ENCODE peak calls at places on chromosomes 3 and 15, in eight cellular contexts. One of them, this sample, is unnamed.

GRCh38 chr3:85710490-85710889 is 751.7 kb downstream of the CADM2 start:
- DNase-seq in AG04449: no peak
- DNase-seq in breast epithelium: no peak
- DNase-seq in adrenal gland: no peak
- DNase-seq in bronchial epithelial cell: peak; percentile 87
- DNase-seq in colonic mucosa: no peak
- DNase-seq in endodermal cell: no peak
- DNase-seq in fibroblast of lung: peak; percentile 40
- DNase-seq in this sample: peak; percentile 6

GRCh38 chr3:129890125-129890524 is 3.4 kb downstream of the TMCC1 start:
- DNase-seq in AG04449: no peak
- DNase-seq in breast epithelium: no peak
- DNase-seq in adrenal gland: no peak
- DNase-seq in bronchial epithelial cell: no peak
- DNase-seq in colonic mucosa: peak; percentile 36
- DNase-seq in endodermal cell: no peak
- DNase-seq in fibroblast of lung: no peak
- DNase-seq in this sample: no peak

GRCh38 chr3:85576801-85577200 is 618.0 kb downstream of the CADM2 start:
- DNase-seq in AG04449: no peak
- DNase-seq in breast epithelium: no peak
- DNase-seq in adrenal gland: no peak
- DNase-seq in bronchial epithelial cell: no peak
- DNase-seq in colonic mucosa: no peak
- DNase-seq in endodermal cell: no peak
- DNase-seq in fibroblast of lung: no peak
- DNase-seq in this sample: no peak

GRCh38 chr3:152183473-152183872 is 85.3 kb upstream of the MBNL1 start:
- DNase-seq in AG04449: no peak
- DNase-seq in breast epithelium: no peak
- DNase-seq in adrenal gland: peak; percentile 66
- DNase-seq in bronchial epithelial cell: no peak
- DNase-seq in colonic mucosa: no peak
- DNase-seq in endodermal cell: peak; percentile 80
- DNase-seq in fibroblast of lung: no peak
- DNase-seq in this sample: peak; percentile 48

GRCh38 chr3:152287898-152288576 is 19.3 kb downstream of the MBNL1 start:
- DNase-seq in AG04449: no peak
- DNase-seq in breast epithelium: no peak
- DNase-seq in adrenal gland: no peak
- DNase-seq in bronchial epithelial cell: peak; percentile 77
- DNase-seq in colonic mucosa: no peak
- DNase-seq in endodermal cell: no peak
- DNase-seq in fibroblast of lung: peak; percentile 49
- DNase-seq in this sample: no peak

GRCh38 chr3:15165061-15165460 is 41.0 kb upstream of the CAPN7 start:
- DNase-seq in AG04449: no peak
- DNase-seq in breast epithelium: no peak
- DNase-seq in adrenal gland: no peak
- DNase-seq in bronchial epithelial cell: no peak
- DNase-seq in colonic mucosa: no peak
- DNase-seq in endodermal cell: no peak
- DNase-seq in fibroblast of lung: no peak
- DNase-seq in this sample: no peak

GRCh38 chr15:92820233-92821021 is 79.7 kb upstream of the CHD2 start:
- DNase-seq in AG04449: no peak
- DNase-seq in breast epithelium: peak; percentile 95
- DNase-seq in adrenal gland: peak; percentile 97
- DNase-seq in bronchial epithelial cell: peak; percentile 88
- DNase-seq in colonic mucosa: peak; percentile 95
- DNase-seq in endodermal cell: peak; percentile 97
- DNase-seq in fibroblast of lung: peak; percentile 90
- DNase-seq in this sample: peak; percentile 95

GRCh38 chr15:77243146-77243545 is 172.2 kb upstream of the TSPAN3 start:
- DNase-seq in AG04449: no peak
- DNase-seq in breast epithelium: no peak
- DNase-seq in adrenal gland: no peak
- DNase-seq in bronchial epithelial cell: no peak
- DNase-seq in colonic mucosa: no peak
- DNase-seq in endodermal cell: no peak
- DNase-seq in fibroblast of lung: no peak
- DNase-seq in this sample: no peak

GRCh38 chr3:126811530-126811929 is 107.5 kb downstream of the CHCHD6 start:
- DNase-seq in AG04449: no peak
- DNase-seq in breast epithelium: no peak
- DNase-seq in adrenal gland: no peak
- DNase-seq in bronchial epithelial cell: peak; percentile 7
- DNase-seq in colonic mucosa: no peak
- DNase-seq in endodermal cell: no peak
- DNase-seq in fibroblast of lung: peak; percentile 49
- DNase-seq in this sample: no peak

GRCh38 chr3:45330500-45331295 is 57.7 kb upstream of the LARS2 start:
- DNase-seq in AG04449: no peak
- DNase-seq in breast epithelium: no peak
- DNase-seq in adrenal gland: no peak
- DNase-seq in bronchial epithelial cell: no peak
- DNase-seq in colonic mucosa: no peak
- DNase-seq in endodermal cell: peak; percentile 39
- DNase-seq in fibroblast of lung: peak; percentile 28
- DNase-seq in this sample: no peak

GRCh38 chr3:55169608-55170010 is 241.8 kb upstream of the LRTM1 start:
- DNase-seq in AG04449: peak; percentile 100
- DNase-seq in breast epithelium: no peak
- DNase-seq in adrenal gland: no peak
- DNase-seq in bronchial epithelial cell: no peak
- DNase-seq in colonic mucosa: no peak
- DNase-seq in endodermal cell: no peak
- DNase-seq in fibroblast of lung: peak; percentile 100
- DNase-seq in this sample: peak; percentile 98

GRCh38 chr15:89776274-89777072 is at the start of gene MESP2:
- DNase-seq in AG04449: no peak
- DNase-seq in breast epithelium: peak; percentile 76
- DNase-seq in adrenal gland: peak; percentile 88
- DNase-seq in bronchial epithelial cell: peak; percentile 49
- DNase-seq in colonic mucosa: peak; percentile 85
- DNase-seq in endodermal cell: peak; percentile 97
- DNase-seq in fibroblast of lung: peak; percentile 69
- DNase-seq in this sample: peak; percentile 61

DNA sequence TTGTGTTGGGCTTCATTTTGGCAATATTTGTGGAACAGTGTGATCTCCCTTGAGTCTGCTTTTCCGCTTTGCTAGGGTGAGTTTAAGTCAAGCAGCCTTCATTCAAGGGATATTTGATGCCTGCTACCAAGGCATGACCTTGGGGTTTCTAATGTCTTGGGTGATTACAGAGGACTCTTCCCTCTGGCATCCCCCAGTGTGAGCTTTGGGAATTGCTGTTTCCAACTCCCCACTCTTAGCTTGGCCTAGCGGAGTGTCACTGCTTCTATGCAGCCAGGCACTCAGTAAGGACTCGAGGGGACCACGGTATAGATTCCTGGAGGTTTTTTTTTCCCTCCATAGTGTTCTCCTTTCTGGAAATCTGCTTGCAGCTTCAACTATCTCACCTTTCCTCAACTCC is 21.1 kb downstream of the GCNT3 start:
- DNase-seq in AG04449: no peak
- DNase-seq in breast epithelium: no peak
- DNase-seq in adrenal gland: no peak
- DNase-seq in bronchial epithelial cell: no peak
- DNase-seq in colonic mucosa: no peak
- DNase-seq in endodermal cell: peak; percentile 86
- DNase-seq in fibroblast of lung: no peak
- DNase-seq in this sample: no peak
- TF ChIP-seq CTCF in AG04449: peak; percentile 23
- TF ChIP-seq CTCF in breast epithelium: no peak
- TF ChIP-seq CTCF in adrenal gland: peak; percentile 40
- TF ChIP-seq CTCF in bronchial epithelial cell: peak; percentile 51
- TF ChIP-seq CTCF in colonic mucosa: no peak
- TF ChIP-seq CTCF in endodermal cell: peak; percentile 80
- TF ChIP-seq CTCF in fibroblast of lung: peak; percentile 45
- TF ChIP-seq CTCF in this sample: peak; percentile 48

GRCh38 chr3:110166791-110167190 is 829.4 kb upstream of the DPPA4 start:
- DNase-seq in AG04449: no peak
- DNase-seq in breast epithelium: no peak
- DNase-seq in adrenal gland: no peak
- DNase-seq in bronchial epithelial cell: no peak
- DNase-seq in colonic mucosa: no peak
- DNase-seq in endodermal cell: no peak
- DNase-seq in fibroblast of lung: no peak
- DNase-seq in this sample: no peak

GRCh38 chr3:110165344-110165743 is 828.0 kb upstream of the DPPA4 start:
- DNase-seq in AG04449: no peak
- DNase-seq in breast epithelium: no peak
- DNase-seq in adrenal gland: no peak
- DNase-seq in bronchial epithelial cell: no peak
- DNase-seq in colonic mucosa: no peak
- DNase-seq in endodermal cell: no peak
- DNase-seq in fibroblast of lung: no peak
- DNase-seq in this sample: peak; percentile 14

GRCh38 chr3:110165753-110166152 is 828.4 kb upstream of the DPPA4 start:
- DNase-seq in AG04449: no peak
- DNase-seq in breast epithelium: no peak
- DNase-seq in adrenal gland: no peak
- DNase-seq in bronchial epithelial cell: peak; percentile 41
- DNase-seq in colonic mucosa: no peak
- DNase-seq in endodermal cell: peak; percentile 75
- DNase-seq in fibroblast of lung: peak; percentile 10
- DNase-seq in this sample: no peak

GRCh38 chr3:110164632-110165240 is 827.4 kb upstream of the DPPA4 start:
- DNase-seq in AG04449: no peak
- DNase-seq in breast epithelium: no peak
- DNase-seq in adrenal gland: no peak
- DNase-seq in bronchial epithelial cell: no peak
- DNase-seq in colonic mucosa: no peak
- DNase-seq in endodermal cell: peak; percentile 53
- DNase-seq in fibroblast of lung: no peak
- DNase-seq in this sample: peak; percentile 5
- H3K4me3 ChIP-seq in AG04449: no peak overlapping the region
- H3K4me3 ChIP-seq in breast epithelium: no peak overlapping the region
- H3K4me3 ChIP-seq in adrenal gland: no peak overlapping the region
- H3K4me3 ChIP-seq in bronchial epithelial cell: no peak overlapping the region
- H3K4me3 ChIP-seq in colonic mucosa: no peak overlapping the region
- H3K4me3 ChIP-seq in endodermal cell: peak overlapping the region; percentile 30
- H3K4me3 ChIP-seq in fibroblast of lung: no peak overlapping the region
- H3K4me3 ChIP-seq in this sample: no peak overlapping the region

GRCh38 chr3:197686899-197687298 is 49.8 kb downstream of the RUBCN start:
- DNase-seq in AG04449: no peak
- DNase-seq in breast epithelium: no peak
- DNase-seq in adrenal gland: no peak
- DNase-seq in bronchial epithelial cell: peak; percentile 11
- DNase-seq in colonic mucosa: no peak
- DNase-seq in endodermal cell: no peak
- DNase-seq in fibroblast of lung: no peak
- DNase-seq in this sample: no peak

GRCh38 chr3:197687570-197687969 is 49.1 kb downstream of the RUBCN start:
- DNase-seq in AG04449: no peak
- DNase-seq in breast epithelium: no peak
- DNase-seq in adrenal gland: no peak
- DNase-seq in bronchial epithelial cell: no peak
- DNase-seq in colonic mucosa: no peak
- DNase-seq in endodermal cell: no peak
- DNase-seq in fibroblast of lung: no peak
- DNase-seq in this sample: no peak

GRCh38 chr3:197680955-197681521 is 55.7 kb downstream of the RUBCN start:
- DNase-seq in AG04449: no peak
- DNase-seq in breast epithelium: no peak
- DNase-seq in adrenal gland: no peak
- DNase-seq in bronchial epithelial cell: no peak
- DNase-seq in colonic mucosa: no peak
- DNase-seq in endodermal cell: no peak
- DNase-seq in fibroblast of lung: no peak
- DNase-seq in this sample: no peak

GRCh38 chr3:197683191-197683590 is 53.5 kb downstream of the RUBCN start:
- DNase-seq in AG04449: no peak
- DNase-seq in breast epithelium: no peak
- DNase-seq in adrenal gland: no peak
- DNase-seq in bronchial epithelial cell: no peak
- DNase-seq in colonic mucosa: no peak
- DNase-seq in endodermal cell: no peak
- DNase-seq in fibroblast of lung: no peak
- DNase-seq in this sample: no peak

GRCh38 chr3:197682713-197683112 is 54.0 kb downstream of the RUBCN start:
- DNase-seq in AG04449: no peak
- DNase-seq in breast epithelium: no peak
- DNase-seq in adrenal gland: no peak
- DNase-seq in bronchial epithelial cell: no peak
- DNase-seq in colonic mucosa: no peak
- DNase-seq in endodermal cell: no peak
- DNase-seq in fibroblast of lung: no peak
- DNase-seq in this sample: no peak
- TF ChIP-seq CTCF in AG04449: no peak
- TF ChIP-seq CTCF in breast epithelium: no peak
- TF ChIP-seq CTCF in adrenal gland: no peak
- TF ChIP-seq CTCF in bronchial epithelial cell: no peak
- TF ChIP-seq CTCF in colonic mucosa: no peak
- TF ChIP-seq CTCF in endodermal cell: no peak
- TF ChIP-seq CTCF in fibroblast of lung: no peak
- TF ChIP-seq CTCF in this sample: no peak

DNA sequence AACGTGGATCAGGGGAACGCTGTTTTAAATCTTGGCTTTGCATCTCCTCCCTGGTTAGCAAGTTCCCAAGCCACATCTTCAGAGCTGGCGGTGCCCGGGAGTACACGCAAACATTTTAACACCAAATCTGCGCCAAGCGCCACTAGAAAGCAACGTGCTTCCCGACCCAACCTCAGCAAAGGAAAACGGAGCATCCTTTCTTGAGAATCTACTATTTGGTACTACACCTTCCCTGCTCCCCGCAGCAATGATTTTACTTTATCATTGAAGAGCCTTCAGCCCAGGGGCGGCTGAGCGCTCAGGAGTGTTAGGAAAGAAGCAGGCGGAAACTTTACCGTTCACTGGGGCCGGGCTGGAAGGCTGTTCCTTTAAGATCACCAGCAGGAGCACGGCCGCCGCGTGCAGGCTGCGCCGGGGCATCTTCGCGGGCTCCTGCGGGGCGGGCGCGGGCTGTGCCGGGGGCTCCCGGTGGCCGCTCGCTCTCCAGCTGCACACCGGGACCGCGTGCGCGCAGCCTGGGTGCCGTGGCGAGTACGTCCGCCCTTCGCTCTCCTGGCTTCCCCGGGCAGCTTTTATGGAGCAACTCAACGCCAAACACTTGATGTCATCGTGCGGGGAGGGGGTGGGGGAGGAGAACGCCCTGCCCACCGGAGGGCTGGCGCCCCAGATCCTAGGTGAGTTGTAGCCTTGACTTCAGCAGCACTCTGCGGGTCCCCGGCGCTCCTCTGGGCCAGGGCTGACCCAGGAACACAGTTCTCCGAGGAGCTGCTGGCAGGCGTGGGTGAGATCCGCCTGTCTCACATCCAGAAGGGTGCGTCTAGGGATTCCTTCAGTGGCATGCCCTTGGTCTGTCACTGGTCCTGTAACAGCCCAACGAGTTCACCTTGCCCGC is at the start of gene CA12:
- DNase-seq in AG04449: no peak
- DNase-seq in breast epithelium: peak; percentile 69
- DNase-seq in adrenal gland: no peak
- DNase-seq in bronchial epithelial cell: peak; percentile 67
- DNase-seq in colonic mucosa: peak; percentile 86
- DNase-seq in endodermal cell: peak; percentile 85
- DNase-seq in fibroblast of lung: peak; percentile 59
- DNase-seq in this sample: peak; percentile 66
- H3K4me3 ChIP-seq in AG04449: peak within 1 kb of the TSS; percentile 73
- H3K4me3 ChIP-seq in breast epithelium: peak within 1 kb of the TSS; percentile 83
- H3K4me3 ChIP-seq in adrenal gland: peak within 1 kb of the TSS; percentile 61
- H3K4me3 ChIP-seq in bronchial epithelial cell: peak within 1 kb of the TSS; percentile 67
- H3K4me3 ChIP-seq in colonic mucosa: peak within 1 kb of the TSS; percentile 65
- H3K4me3 ChIP-seq in endodermal cell: peak within 1 kb of the TSS; percentile 67
- H3K4me3 ChIP-seq in fibroblast of lung: peak within 1 kb of the TSS; percentile 57
- H3K4me3 ChIP-seq in this sample: peak within 1 kb of the TSS; percentile 66

GRCh38 chr15:74937602-74938371 is at the start of gene COX5A:
- DNase-seq in AG04449: peak; percentile 71
- DNase-seq in breast epithelium: peak; percentile 88
- DNase-seq in adrenal gland: peak; percentile 98
- DNase-seq in bronchial epithelial cell: peak; percentile 90
- DNase-seq in colonic mucosa: peak; percentile 93
- DNase-seq in endodermal cell: peak; percentile 96
- DNase-seq in fibroblast of lung: peak; percentile 98
- DNase-seq in this sample: peak; percentile 98
- TF ChIP-seq CTCF in AG04449: no peak
- TF ChIP-seq CTCF in breast epithelium: no peak
- TF ChIP-seq CTCF in adrenal gland: no peak
- TF ChIP-seq CTCF in bronchial epithelial cell: no peak
- TF ChIP-seq CTCF in colonic mucosa: no peak
- TF ChIP-seq CTCF in endodermal cell: peak; percentile 19
- TF ChIP-seq CTCF in fibroblast of lung: no peak
- TF ChIP-seq CTCF in this sample: no peak

This sample was measured in astrocyte of the spinal cord.